ENCODE peak calls at places on chromosomes 5 and 9, in ten cellular contexts. L is lung; P is PC-9; Q is brain microvascular endothelial cell; C is fibroblast of lung; Z is naive thymus-derived CD4-positive, alpha-beta T cell; U is Karpas-422; Y is OCI-LY7; D is SK-N-SH; O is ascending aorta. I is an unnamed sample.

GRCh38 chr9:133939845-133940244 is 52.3 kb downstream of the VAV2 start:
- DNase-seq in L (no peak), P (no peak), Q (no peak), C (no peak), Z (no peak), U (no peak), Y (no peak), D (no peak), O (no peak), I (no peak)

GRCh38 chr9:120698766-120699165 is 15.5 kb downstream of the MEGF9 start:
- DNase-seq in L (no peak), P (no peak), Q (no peak), C (peak; percentile 12), Z (no peak), U (no peak), Y (no peak), D (peak; percentile 26), O (no peak), I (no peak)

GRCh38 chr5:113608113-113608551 is 94.6 kb downstream of the YTHDC2 start:
- DNase-seq in L (no peak), P (no peak), Q (no peak), C (peak; percentile 47), Z (no peak), U (no peak), Y (no peak), D (no peak), O (no peak), I (no peak)

GRCh38 chr9:135218331-135219225 is 131.1 kb downstream of the OLFM1 start:
- DNase-seq in L (no peak), P (no peak), Q (no peak), C (no peak), Z (no peak), U (no peak), Y (no peak), D (peak; percentile 73), O (no peak), I (no peak)

GRCh38 chr9:134192311-134192950 is 28.1 kb upstream of the RNU6ATAC start:
- DNase-seq in L (no peak), P (no peak), Q (no peak), C (no peak), Z (no peak), U (no peak), Y (no peak), D (peak; percentile 24), O (no peak), I (peak; percentile 21)

GRCh38 chr9:92607773-92608172 is 62.2 kb downstream of the IPPK start:
- DNase-seq in L (no peak), P (no peak), Q (no peak), C (peak; percentile 81), Z (no peak), U (no peak), Y (no peak), D (peak; percentile 82), O (no peak), I (no peak)

GRCh38 chr9:93111371-93112115 is 15.5 kb downstream of the CARD19 start:
- DNase-seq in L (no peak), P (peak; percentile 96), Q (peak; percentile 51), C (peak; percentile 61), Z (no peak), U (no peak), Y (no peak), D (no peak), O (peak; percentile 4), I (no peak)

GRCh38 chr5:1127991-1128785 is 16.3 kb upstream of the SLC12A7 start:
- DNase-seq in L (no peak), P (no peak), Q (no peak), C (no peak), Z (no peak), U (no peak), Y (no peak), D (no peak), O (no peak), I (no peak)

GRCh38 chr9:75170898-75171360 is 82.6 kb downstream of the OSTF1 start:
- DNase-seq in L (no peak), P (peak; percentile 21), Q (peak; percentile 85), C (no peak), Z (no peak), U (no peak), Y (no peak), D (no peak), O (no peak), I (no peak)

GRCh38 chr9:75176037-75176436 is 87.7 kb downstream of the OSTF1 start:
- DNase-seq in L (no peak), P (no peak), Q (no peak), C (no peak), Z (no peak), U (no peak), Y (no peak), D (no peak), O (no peak), I (no peak)

GRCh38 chr9:75169623-75170022 is 81.3 kb downstream of the OSTF1 start:
- DNase-seq in L (no peak), P (peak; percentile 50), Q (peak; percentile 26), C (no peak), Z (no peak), U (no peak), Y (no peak), D (no peak), O (no peak), I (no peak)

GRCh38 chr9:75175395-75175794 is 87.1 kb downstream of the OSTF1 start:
- DNase-seq in L (no peak), P (no peak), Q (no peak), C (no peak), Z (no peak), U (no peak), Y (no peak), D (no peak), O (no peak), I (no peak)
- H3K27ac ChIP-seq in L (no peak overlapping the region), P (no peak overlapping the region), Q (no peak overlapping the region), C (no peak overlapping the region), Z (no peak overlapping the region), U (no peak overlapping the region), Y (no peak overlapping the region), D (no peak overlapping the region), O (no peak overlapping the region), I (no peak overlapping the region)

GRCh38 chr5:141513021-141513626 is 24.2 kb downstream of the PCDHGC5 start:
- DNase-seq in L (no peak), P (no peak), Q (peak; percentile 51), C (peak; percentile 61), Z (no peak), U (peak; percentile 93), Y (peak; percentile 74), D (peak; percentile 72), O (no peak), I (no peak)

GRCh38 chr5:141511771-141512325 is 23.0 kb downstream of the PCDHGC5 start:
- DNase-seq in L (no peak), P (no peak), Q (no peak), C (no peak), Z (no peak), U (peak; percentile 52), Y (peak; percentile 26), D (no peak), O (no peak), I (no peak)

GRCh38 chr5:141512390-141513020 is 23.6 kb downstream of the PCDHGC5 start:
- DNase-seq in L (peak; percentile 90), P (peak; percentile 20), Q (peak; percentile 64), C (peak; percentile 66), Z (peak; percentile 63), U (peak; percentile 97), Y (peak; percentile 90), D (peak; percentile 69), O (no peak), I (peak; percentile 67)

GRCh38 chr5:141510160-141510559 is 21.3 kb downstream of the PCDHGC5 start:
- DNase-seq in L (no peak), P (no peak), Q (no peak), C (no peak), Z (no peak), U (peak; percentile 82), Y (peak; percentile 23), D (no peak), O (no peak), I (no peak)

GRCh38 chr5:141510850-141511718 is 22.2 kb downstream of the PCDHGC5 start:
- DNase-seq in L (no peak), P (no peak), Q (no peak), C (no peak), Z (no peak), U (peak; percentile 98), Y (peak; percentile 86), D (no peak), O (no peak), I (no peak)
- H3K27ac ChIP-seq in L (no peak overlapping the region), P (no peak overlapping the region), Q (no peak overlapping the region), C (no peak overlapping the region), Z (no peak overlapping the region), U (peak overlapping the region; percentile 100), Y (peak overlapping the region; percentile 99), D (peak overlapping the region; percentile 99), O (peak overlapping the region; percentile 99), I (no peak overlapping the region)

DNA sequence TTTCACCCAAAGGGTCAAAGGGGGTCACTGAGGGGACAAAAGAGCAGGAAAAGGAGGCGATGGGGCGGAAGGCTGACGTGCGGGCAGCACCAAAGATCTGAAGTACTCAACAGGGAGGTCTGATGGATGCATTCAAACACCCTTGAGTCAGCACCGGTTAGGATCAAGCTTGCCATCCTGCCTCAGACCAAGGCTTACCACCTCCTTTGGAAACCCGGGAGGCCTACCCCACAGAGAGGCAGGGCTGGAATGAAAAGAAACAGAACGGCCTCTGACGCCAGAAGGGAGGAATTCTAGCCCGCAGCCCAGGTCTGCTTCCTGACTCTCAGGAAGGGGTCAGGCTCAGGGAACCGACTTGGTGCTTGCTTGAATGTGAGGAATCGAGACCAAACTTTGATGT is 125.6 kb downstream of the PAPPA start:
- DNase-seq in L (no peak), P (no peak), Q (no peak), C (no peak), Z (no peak), U (peak; percentile 15), Y (no peak), D (no peak), O (no peak), I (no peak)
- H3K27ac ChIP-seq in L (no peak overlapping the region), P (no peak overlapping the region), Q (peak overlapping the region; percentile 26), C (no peak overlapping the region), Z (no peak overlapping the region), U (no peak overlapping the region), Y (no peak overlapping the region), D (peak overlapping the region; percentile 83), O (no peak overlapping the region), I (no peak overlapping the region)

GRCh38 chr5:73749485-73750270 is 123.7 kb downstream of the ARHGEF28 start:
- DNase-seq in L (no peak), P (no peak), Q (no peak), C (no peak), Z (no peak), U (no peak), Y (no peak), D (no peak), O (no peak), I (no peak)

GRCh38 chr5:73746608-73747007 is 120.6 kb downstream of the ARHGEF28 start:
- DNase-seq in L (no peak), P (no peak), Q (no peak), C (no peak), Z (no peak), U (no peak), Y (no peak), D (no peak), O (no peak), I (no peak)

GRCh38 chr5:73745806-73746205 is 119.8 kb downstream of the ARHGEF28 start:
- DNase-seq in L (no peak), P (no peak), Q (no peak), C (no peak), Z (no peak), U (no peak), Y (no peak), D (no peak), O (no peak), I (no peak)

GRCh38 chr5:73748510-73749410 is 122.8 kb downstream of the ARHGEF28 start:
- DNase-seq in L (no peak), P (no peak), Q (peak; percentile 22), C (peak; percentile 65), Z (no peak), U (no peak), Y (no peak), D (peak; percentile 14), O (no peak), I (no peak)

GRCh38 chr5:73747696-73748380 is 121.8 kb downstream of the ARHGEF28 start:
- DNase-seq in L (no peak), P (no peak), Q (no peak), C (peak; percentile 41), Z (no peak), U (no peak), Y (no peak), D (no peak), O (no peak), I (no peak)
- H3K27ac ChIP-seq in L (no peak overlapping the region), P (no peak overlapping the region), Q (no peak overlapping the region), C (no peak overlapping the region), Z (no peak overlapping the region), U (no peak overlapping the region), Y (no peak overlapping the region), D (no peak overlapping the region), O (peak overlapping the region; percentile 72), I (no peak overlapping the region)

I was measured in CD8-positive, alpha-beta memory T cell.